ENCODE peak calls at places on chromosomes 1 and 21, in six cellular contexts. R is PC-3; N is GM12878; S is CD8-positive, alpha-beta memory T cell; C is breast epithelium; W is gastrocnemius medialis. M is an unnamed sample. For H3K36me3 and H3K9me3, the result is how much of the 10 kb centered on the place peaks cover.

GRCh38 chr1:208089151-208089550 is 155.0 kb downstream of the PLXNA2 start:
- DNase-seq in R (no peak), N (no peak), S (no peak), C (no peak), W (no peak), M (no peak)

GRCh38 chr21:15028186-15028585 is 36.6 kb downstream of the NRIP1 start:
- DNase-seq in R (no peak), N (no peak), S (no peak), C (no peak), W (no peak), M (no peak)

GRCh38 chr1:182185822-182186756 is 124.6 kb upstream of the ZNF648 start:
- DNase-seq in R (peak), N (no peak), S (no peak), C (no peak), W (no peak), M (no peak)

GRCh38 chr1:205441716-205442050 is 14.2 kb downstream of the BLACAT1 start:
- DNase-seq in R (no peak), N (no peak), S (no peak), C (no peak), W (peak), M (no peak)

GRCh38 chr1:30323352-30323751 is 400.0 kb downstream of the MATN1 start:
- DNase-seq in R (no peak), N (no peak), S (no peak), C (no peak), W (no peak), M (no peak)

GRCh38 chr1:31791131-31791858 is 24.5 kb downstream of the SPOCD1 start:
- DNase-seq in R (no peak), N (no peak), S (no peak), C (no peak), W (no peak), M (no peak)

GRCh38 chr1:169896013-169896412 is 2.3 kb upstream of the SCYL3 start:
- DNase-seq in R (no peak), N (no peak), S (no peak), C (no peak), W (no peak), M (no peak)

GRCh38 chr1:171061425-171062143 is 29.1 kb upstream of the FMO3 start:
- DNase-seq in R (peak), N (no peak), S (no peak), C (no peak), W (no peak), M (no peak)

GRCh38 chr1:9315411-9316079 is 22.9 kb downstream of the SPSB1 start:
- DNase-seq in R (no peak), N (peak), S (no peak), C (no peak), W (no peak), M (no peak)

GRCh38 chr1:160004001-160004400 is 27.8 kb downstream of the PIGM start:
- DNase-seq in R (no peak), N (no peak), S (no peak), C (no peak), W (no peak), M (no peak)

GRCh38 chr1:26391450-26391849 is 18.9 kb upstream of the ZNF683 start:
- DNase-seq in R (peak), N (no peak), S (peak), C (no peak), W (no peak), M (peak)

GRCh38 chr1:200442537-200443169 is 32.8 kb upstream of the ZNF281 start:
- DNase-seq in R (peak), N (no peak), S (no peak), C (no peak), W (no peak), M (no peak)

GRCh38 chr1:247407180-247407616 is 8.8 kb upstream of the NLRP3 start:
- DNase-seq in R (peak), N (peak), S (peak), C (no peak), W (peak), M (peak)

GRCh38 chr1:100862591-100862990 is 32.1 kb downstream of the EXTL2 start:
- DNase-seq in R (peak), N (no peak), S (no peak), C (no peak), W (no peak), M (no peak)

GRCh38 chr1:209086486-209087192 is 496.9 kb upstream of the CAMK1G start:
- DNase-seq in R (no peak), N (peak), S (no peak), C (no peak), W (no peak), M (no peak)

GRCh38 chr1:4017636-4018365 is 117.7 kb upstream of the C1orf174 start:
- DNase-seq in R (no peak), N (no peak), S (no peak), C (no peak), W (no peak), M (no peak)

GRCh38 chr1:208921259-208921658 is 662.3 kb upstream of the CAMK1G start:
- DNase-seq in R (peak), N (no peak), S (no peak), C (no peak), W (no peak), M (no peak)

GRCh38 chr1:64686828-64687724 is 57.8 kb upstream of the RAVER2 start:
- DNase-seq in R (peak), N (no peak), S (peak), C (no peak), W (no peak), M (peak)

GRCh38 chr1:54325705-54326461 is 80.3 kb downstream of the SSBP3 start:
- DNase-seq in R (no peak), N (no peak), S (no peak), C (no peak), W (no peak), M (no peak)

GRCh38 chr1:35192056-35192852 is 691 bp downstream of the SFPQ start:
- DNase-seq in R (peak), N (no peak), S (peak), C (peak), W (peak), M (peak)

GRCh38 chr1:108016451-108016920 is 51.5 kb upstream of the VAV3 start:
- DNase-seq in R (peak), N (no peak), S (no peak), C (no peak), W (no peak), M (no peak)

GRCh38 chr1:12636098-12636950 is 7.6 kb upstream of the AADACL4 start:
- DNase-seq in R (no peak), N (no peak), S (no peak), C (no peak), W (peak), M (no peak)

GRCh38 chr1:212433577-212434462 is 1.1 kb downstream of the NENF start:
- DNase-seq in R (no peak), N (no peak), S (no peak), C (peak), W (peak), M (no peak)

GRCh38 chr1:232806071-232806510 is 875 bp downstream of the MAP10 start:
- DNase-seq in R (no peak), N (no peak), S (no peak), C (no peak), W (no peak), M (no peak)

GRCh38 chr1:156842618-156843300 is 16.2 kb downstream of the INSRR start:
- DNase-seq in R (no peak), N (no peak), S (no peak), C (no peak), W (no peak), M (no peak)

GRCh38 chr21:32248616-32249550 is 30.0 kb downstream of the MIS18A start:
- DNase-seq in R (no peak), N (no peak), S (no peak), C (no peak), W (no peak), M (no peak)

DNA sequence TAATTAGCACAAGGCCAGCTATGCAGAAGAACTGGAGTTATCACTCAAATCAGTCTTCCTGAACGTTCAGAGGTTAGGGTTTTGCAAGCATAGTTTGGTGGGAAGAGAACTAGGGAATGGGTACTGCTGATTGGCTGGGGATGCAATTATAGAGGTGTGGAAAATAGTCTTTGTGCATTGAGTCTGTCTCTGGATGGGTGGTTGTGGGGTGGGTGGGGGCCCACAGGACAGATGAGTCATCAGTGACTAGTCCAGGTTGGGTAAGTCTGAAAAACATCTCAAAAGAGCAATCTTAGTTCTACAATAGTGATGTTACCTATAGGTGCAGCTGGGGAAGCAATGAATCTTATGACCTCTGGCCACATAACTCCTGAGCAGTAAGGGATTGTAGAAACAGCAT is 89.7 kb upstream of the HMCN1 start:
- DNase-seq in R (peak), N (no peak), S (no peak), C (no peak), W (no peak), M (no peak)
- H3K36me3 ChIP-seq in R (under half), N (under half), S (under half), C (under half), W (under half), M (under half)

DNA sequence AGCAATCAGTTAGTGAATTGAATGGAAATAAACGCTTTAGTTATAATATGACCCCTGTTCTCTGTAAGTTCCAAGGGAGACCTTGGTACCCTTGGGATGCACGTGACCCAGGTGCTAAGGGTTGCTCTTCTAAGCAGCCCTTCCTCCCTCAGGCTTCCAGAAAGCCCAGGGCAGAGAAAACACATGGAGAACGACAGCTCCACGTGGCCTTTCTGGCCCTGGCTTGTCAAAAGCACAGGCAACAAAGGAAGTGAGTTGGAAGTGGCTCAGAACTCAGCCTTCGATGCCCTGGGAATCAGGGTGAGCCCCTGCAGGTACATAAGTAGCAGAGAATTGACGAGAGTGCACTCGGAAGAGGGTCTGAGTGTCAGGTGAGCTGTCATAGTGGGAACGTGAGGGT is 57.4 kb downstream of the LACTBL1 start:
- DNase-seq in R (no peak), N (no peak), S (no peak), C (no peak), W (no peak), M (no peak)
- H3K4me3 ChIP-seq in R (no peak), N (no peak), S (no peak), C (no peak), W (no peak), M (no peak)

DNA sequence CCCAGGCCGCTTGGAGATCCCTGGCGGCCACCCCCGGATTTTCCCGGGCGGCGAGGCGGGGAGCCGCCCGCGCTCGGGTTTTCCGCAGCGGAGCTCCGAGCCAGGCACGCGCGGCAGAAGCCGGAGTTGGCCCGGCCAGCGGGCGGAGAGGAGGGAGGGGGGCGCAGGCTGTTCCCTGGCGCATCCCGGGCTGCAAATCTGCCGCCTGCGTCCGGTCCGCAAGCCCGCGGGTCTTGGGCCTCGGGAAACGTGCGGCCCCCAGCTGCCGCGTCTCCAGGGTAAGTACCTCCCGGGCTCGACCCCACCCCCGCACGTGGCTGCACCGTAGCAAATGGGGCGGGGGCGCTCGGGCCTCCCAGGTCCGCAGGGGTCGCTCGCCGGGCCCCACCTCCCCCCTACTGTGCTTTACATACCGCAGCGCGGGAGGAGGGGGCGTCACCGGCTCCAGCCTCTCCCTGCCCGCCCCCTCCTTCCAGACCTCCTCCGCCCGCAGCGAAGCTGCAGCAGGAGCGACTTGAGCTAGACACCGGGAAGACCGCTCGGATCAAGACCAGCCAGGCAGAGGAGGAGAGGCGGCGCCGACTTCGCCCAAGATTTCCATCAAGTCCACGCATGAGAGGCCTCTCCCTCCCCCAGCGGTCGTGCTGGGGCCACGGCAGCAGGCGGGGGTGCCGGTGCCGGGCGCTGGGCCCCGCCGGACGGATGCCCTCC is 1.6 kb downstream of the TMEM200B start:
- DNase-seq in R (peak), N (no peak), S (no peak), C (no peak), W (no peak), M (peak)
- H3K9me3 ChIP-seq in R (under half), N (under half), S (under half), C (under half), W (under half), M (under half)

GRCh38 chr1:225981714-225982113 is 17.4 kb downstream of the SDE2 start:
- DNase-seq in R (no peak), N (no peak), S (no peak), C (no peak), W (no peak), M (no peak)
- H3K36me3 ChIP-seq in R (half or more), N (under half), S (under half), C (under half), W (half or more), M (under half)

DNA sequence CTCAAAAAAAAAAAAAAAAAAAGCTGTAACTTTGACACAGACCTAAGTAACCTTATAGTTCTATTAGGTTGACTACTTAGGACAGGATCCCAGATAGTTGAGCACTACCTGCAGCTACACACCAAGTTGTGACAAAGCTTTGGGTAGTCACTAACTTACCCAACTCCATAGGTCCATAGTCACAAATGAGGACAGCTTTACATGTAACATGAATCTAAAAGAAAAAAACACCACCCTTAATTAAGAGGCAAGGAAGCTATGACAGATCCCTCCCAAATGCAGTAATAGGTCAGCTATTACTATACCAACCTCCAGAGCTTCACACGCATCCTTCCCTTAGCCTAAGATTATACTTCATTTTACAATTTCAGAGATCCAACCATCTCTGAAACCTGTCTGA is 12.7 kb upstream of the RAB42 start:
- DNase-seq in R (no peak), N (no peak), S (no peak), C (no peak), W (no peak), M (no peak)
- H3K4me3 ChIP-seq in R (peak), N (peak), S (peak), C (peak), W (no peak), M (no peak)

GRCh38 chr1:83115785-83116184 is 883.1 kb downstream of the TTLL7 start:
- DNase-seq in R (no peak), N (no peak), S (no peak), C (no peak), W (no peak), M (no peak)
- H3K9me3 ChIP-seq in R (under half), N (under half), S (under half), C (under half), W (under half), M (under half)

GRCh38 chr1:45619149-45619921 is 4.5 kb downstream of the CCDC17 start:
- DNase-seq in R (no peak), N (no peak), S (no peak), C (no peak), W (no peak), M (no peak)
- H3K36me3 ChIP-seq in R (under half), N (under half), S (under half), C (under half), W (half or more), M (under half)

GRCh38 chr1:10529772-10530171 is 55.0 kb downstream of the PEX14 start:
- DNase-seq in R (no peak), N (no peak), S (no peak), C (no peak), W (no peak), M (no peak)

GRCh38 chr1:10530756-10531155 is 56.0 kb downstream of the PEX14 start:
- DNase-seq in R (no peak), N (no peak), S (no peak), C (no peak), W (no peak), M (no peak)

GRCh38 chr1:10530281-10530740 is 55.6 kb downstream of the PEX14 start:
- DNase-seq in R (no peak), N (no peak), S (no peak), C (peak), W (no peak), M (no peak)

GRCh38 chr1:10529096-10529495 is 54.3 kb downstream of the PEX14 start:
- DNase-seq in R (no peak), N (no peak), S (no peak), C (no peak), W (no peak), M (no peak)

DNA sequence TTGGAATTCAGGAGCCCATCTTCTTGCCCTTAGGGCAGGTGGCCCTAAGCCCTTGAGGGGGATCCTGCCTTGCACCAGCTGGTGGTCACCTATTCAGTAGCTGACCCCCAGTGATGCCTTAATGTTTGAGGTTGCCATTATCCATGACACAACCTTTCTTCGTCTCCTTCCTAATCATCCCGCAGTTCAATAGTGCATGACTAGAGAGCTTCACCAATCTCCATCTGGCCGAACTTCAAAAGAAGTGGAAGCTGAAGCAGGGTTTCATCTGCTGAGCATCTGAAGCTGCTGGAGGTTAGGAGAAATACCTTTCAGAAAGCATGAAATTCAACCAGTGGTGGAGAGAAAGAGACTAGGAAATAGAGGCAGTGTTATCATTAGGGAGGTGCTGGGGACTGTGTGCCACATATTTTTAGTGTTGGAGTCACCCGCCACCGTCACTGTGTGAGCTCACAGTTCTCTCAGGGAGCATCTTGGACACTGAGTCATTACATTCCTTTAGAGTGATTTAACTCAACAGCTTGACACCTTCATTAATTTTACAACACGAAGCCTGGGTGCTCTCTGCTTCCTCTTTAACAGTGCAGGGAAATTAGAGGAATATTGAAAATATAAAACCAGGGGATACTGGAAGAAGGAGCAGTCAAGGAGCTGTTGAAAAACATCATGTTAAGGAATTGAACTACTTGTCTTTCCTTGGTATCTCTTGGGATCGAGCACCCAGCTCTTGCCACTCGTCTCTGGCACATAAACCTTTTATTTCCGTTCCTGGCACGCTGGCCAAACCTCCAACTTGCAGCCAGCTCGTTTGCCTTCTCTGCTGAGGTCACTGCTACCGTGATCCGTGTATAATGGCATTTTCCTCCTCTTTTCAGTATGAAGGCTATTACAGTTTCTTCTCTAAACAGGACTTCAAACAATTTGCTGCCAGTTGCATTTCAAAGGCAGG is 53.6 kb downstream of the PEX14 start:
- DNase-seq in R (peak), N (no peak), S (no peak), C (peak), W (peak), M (no peak)
- H3K4me3 ChIP-seq in R (peak), N (no peak), S (no peak), C (no peak), W (no peak), M (no peak)

GRCh38 chr21:23130308-23130707 is 2132.1 kb downstream of the NCAM2 start:
- DNase-seq in R (peak), N (no peak), S (no peak), C (no peak), W (no peak), M (no peak)

GRCh38 chr21:23131177-23131576 is 2133.0 kb downstream of the NCAM2 start:
- DNase-seq in R (peak), N (no peak), S (no peak), C (no peak), W (no peak), M (no peak)

GRCh38 chr21:23127973-23128372 is 2129.8 kb downstream of the NCAM2 start:
- DNase-seq in R (no peak), N (no peak), S (no peak), C (no peak), W (no peak), M (no peak)
- H3K9me3 ChIP-seq in R (under half), N (under half), S (under half), C (under half), W (under half), M (under half)

GRCh38 chr1:193066606-193067005 is 7.2 kb downstream of the RO60 start:
- DNase-seq in R (no peak), N (no peak), S (no peak), C (no peak), W (no peak), M (no peak)

GRCh38 chr1:193068013-193068412 is 8.6 kb downstream of the RO60 start:
- DNase-seq in R (no peak), N (no peak), S (no peak), C (no peak), W (no peak), M (no peak)

GRCh38 chr1:193069748-193070394 is 10.5 kb downstream of the RO60 start:
- DNase-seq in R (peak), N (no peak), S (no peak), C (no peak), W (no peak), M (no peak)

GRCh38 chr1:193070395-193070753 is 11.0 kb downstream of the RO60 start:
- DNase-seq in R (no peak), N (no peak), S (no peak), C (no peak), W (no peak), M (peak)

GRCh38 chr1:193070942-193071341 is 11.5 kb downstream of the RO60 start:
- DNase-seq in R (no peak), N (no peak), S (no peak), C (no peak), W (no peak), M (no peak)
- H3K36me3 ChIP-seq in R (under half), N (under half), S (under half), C (under half), W (under half), M (under half)

M was measured in CD4-positive, alpha-beta memory T cell.